ENCODE peak calls at places on chromosomes 1 and 21, in four cellular contexts. B, G, R and Q are unnamed samples.

GRCh38 chr21:33874161-33874560 is 41.4 kb downstream of the ATP5PO start:
- DNase-seq in G (no peak), B (no peak), R (no peak), Q (no peak)

GRCh38 chr1:84750110-84750509 is 59.8 kb upstream of the SSX2IP start:
- DNase-seq in R (no peak), B (no peak), G (no peak), Q (no peak)

GRCh38 chr1:168598125-168598524 is 21.7 kb downstream of the XCL1 start:
- DNase-seq in G (no peak), R (no peak), B (no peak), Q (no peak)

GRCh38 chr1:33842348-33842747 is 21.5 kb upstream of the HMGB4 start:
- DNase-seq in R (no peak), G (no peak), B (no peak), Q (no peak)

GRCh38 chr1:150429805-150430204 is 57.4 kb upstream of the TARS2 start:
- DNase-seq in B (peak), G (no peak), R (peak), Q (peak)

GRCh38 chr21:35521852-35522505 is 472.9 kb upstream of the RUNX1 start:
- DNase-seq in B (no peak), G (no peak), R (no peak), Q (no peak)

GRCh38 chr21:41500931-41501381 is 7.0 kb downstream of the TMPRSS2 start:
- DNase-seq in R (no peak), B (peak), G (no peak), Q (no peak)

GRCh38 chr1:154757149-154757548 is 112.9 kb downstream of the KCNN3 start:
- DNase-seq in B (no peak), R (no peak), G (no peak), Q (no peak)

GRCh38 chr1:228977741-228978140 is 242.5 kb downstream of the RHOU start:
- DNase-seq in R (no peak), G (no peak), B (no peak), Q (no peak)

GRCh38 chr1:2078170-2078569 is 28.0 kb downstream of the PRKCZ start:
- DNase-seq in G (no peak), R (no peak), B (no peak), Q (no peak)

GRCh38 chr1:201088395-201088794 is 23.8 kb downstream of the CACNA1S start:
- DNase-seq in G (no peak), R (no peak), B (no peak), Q (no peak)

GRCh38 chr21:42091899-42092508 is 20.9 kb downstream of the UMODL1 start:
- DNase-seq in G (no peak), R (no peak), B (no peak), Q (no peak)

GRCh38 chr1:204190212-204191211 is 5.8 kb downstream of the KISS1 start:
- DNase-seq in R (peak), B (peak), G (no peak), Q (no peak)

GRCh38 chr1:239763850-239764249 is 327.8 kb upstream of the FMN2 start:
- DNase-seq in R (no peak), G (no peak), B (no peak), Q (no peak)

GRCh38 chr1:234188454-234188792 is 184.8 kb upstream of the COA6 start:
- DNase-seq in R (no peak), B (peak), G (peak), Q (no peak)

GRCh38 chr1:155889566-155889965 is 21.6 kb downstream of the RIT1 start:
- DNase-seq in B (no peak), R (no peak), G (no peak), Q (no peak)

GRCh38 chr21:17270234-17270633 is 242.6 kb upstream of the CXADR start:
- DNase-seq in G (no peak), R (no peak), B (peak), Q (peak)
- TF ChIP-seq FOXK2 in G (no peak), R (no peak), B (no peak), Q (no peak)

GRCh38 chr1:208065862-208066261 is 154.9 kb upstream of the CD34 start:
- DNase-seq in B (no peak), G (peak), R (no peak), Q (no peak)
- TF ChIP-seq BHLHE40 in B (no peak), G (no peak), R (no peak), Q (no peak)

DNA sequence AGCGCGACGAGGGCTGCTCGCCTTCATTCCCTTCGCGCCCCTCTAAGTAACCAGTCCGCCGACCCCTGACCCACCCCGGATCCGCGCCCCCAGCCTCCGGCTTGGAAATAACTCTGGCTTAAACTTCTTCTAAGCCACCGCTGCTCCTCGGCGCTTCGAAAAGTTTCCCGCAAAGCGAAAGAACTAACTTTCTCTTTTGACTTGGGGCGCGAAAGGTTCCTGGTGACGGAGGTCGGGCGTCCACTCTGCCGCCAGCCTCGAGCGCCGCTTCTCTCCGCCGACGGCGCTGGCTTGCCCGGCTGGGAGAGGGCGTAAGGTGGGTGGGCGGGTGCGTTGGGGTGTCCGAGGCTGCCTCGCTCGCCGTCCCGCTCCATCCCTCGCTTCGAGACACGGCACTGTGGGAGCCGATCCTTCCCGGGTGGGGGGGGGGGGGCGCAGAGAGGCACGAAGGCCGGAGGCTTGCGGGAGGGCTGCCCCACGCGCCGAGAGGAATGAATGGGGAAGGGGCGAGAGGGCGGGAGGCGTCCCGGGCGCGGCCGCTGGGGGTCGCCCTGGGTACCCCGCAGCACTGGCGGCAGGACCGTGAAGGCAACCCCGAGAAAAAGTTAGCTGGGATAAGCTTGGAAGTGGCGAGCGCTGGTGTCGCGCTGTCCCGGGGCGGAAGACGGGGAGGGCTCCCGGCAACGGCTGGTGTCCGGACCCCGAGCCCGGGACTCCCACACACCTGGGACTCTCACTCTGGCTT is 567 bp downstream of the ATF3 start:
- DNase-seq in G (no peak), B (peak), R (peak), Q (peak)
- TF ChIP-seq FOXM1 in G (no peak), B (no peak), R (no peak), Q (no peak)

GRCh38 chr1:21268281-21269239 is 21.7 kb downstream of the ECE1 start:
- DNase-seq in R (no peak), B (no peak), G (no peak), Q (no peak)

GRCh38 chr1:21267191-21268077 is 22.8 kb downstream of the ECE1 start:
- DNase-seq in B (no peak), R (no peak), G (no peak), Q (no peak)

GRCh38 chr1:21271550-21271949 is 18.7 kb downstream of the ECE1 start:
- DNase-seq in G (no peak), R (no peak), B (peak), Q (no peak)

GRCh38 chr1:21270086-21270689 is 20.1 kb downstream of the ECE1 start:
- DNase-seq in B (peak), R (peak), G (peak), Q (peak)

DNA sequence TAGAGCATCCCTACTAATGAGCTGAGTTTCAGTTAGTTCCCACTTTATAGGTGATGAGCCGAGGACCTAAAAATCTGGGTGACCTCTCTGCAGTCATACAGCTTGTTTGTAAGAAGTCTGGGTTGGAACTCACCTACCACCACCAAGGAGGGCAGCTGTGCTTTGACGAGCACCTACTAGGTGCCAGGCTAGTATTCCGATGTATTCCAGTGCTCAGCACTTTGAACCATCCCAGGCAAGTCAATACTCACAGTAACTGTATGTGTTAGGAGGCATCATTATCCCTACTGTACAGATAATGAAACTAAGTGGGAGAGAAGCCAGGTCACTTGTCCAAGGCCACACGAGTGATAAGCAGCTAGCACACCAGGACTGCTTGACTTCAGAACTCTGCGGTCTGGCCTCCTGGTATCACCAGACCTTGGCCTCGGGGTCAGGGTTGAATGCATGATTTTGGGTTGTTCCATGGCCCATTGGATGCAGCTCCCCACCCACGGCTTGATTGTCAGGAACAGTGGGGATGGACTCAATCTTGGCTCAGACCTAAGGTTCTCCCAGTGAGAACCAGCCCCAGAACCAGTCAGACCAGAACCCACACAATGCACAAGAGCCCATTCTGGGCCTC is 20.7 kb downstream of the ECE1 start:
- DNase-seq in B (peak), R (peak), G (no peak), Q (no peak)
- TF ChIP-seq FOXK2 in B (no peak), R (no peak), G (no peak), Q (no peak)